ENCODE peak calls at places on chromosomes 2 and 18, in five cellular contexts. T is trophoblast cell, D is neuronal stem cell, V is H1, A is mesenchymal stem cell. L is an unnamed sample.

GRCh38 chr2:239601201-239601851 is 200.5 kb upstream of the HDAC4 start:
- DNase-seq in A (no peak), V (peak; percentile 57), D (peak; percentile 23), T (no peak), L (peak; percentile 35)

GRCh38 chr2:6826081-6826913 is 39.4 kb downstream of the CMPK2 start:
- DNase-seq in V (peak; percentile 76), A (peak; percentile 79), T (peak; percentile 42), D (no peak), L (no peak)

GRCh38 chr2:46277470-46278190 is 19.6 kb upstream of the EPAS1 start:
- DNase-seq in T (no peak), V (no peak), D (no peak), A (no peak), L (no peak)

GRCh38 chr2:25098558-25099486 is 56.9 kb downstream of the EFR3B start:
- DNase-seq in T (peak; percentile 60), A (peak; percentile 90), D (no peak), V (no peak), L (no peak)

GRCh38 chr2:108975613-108976435 is 13.2 kb downstream of the EDAR start:
- DNase-seq in V (no peak), A (no peak), T (no peak), D (no peak), L (no peak)

GRCh38 chr2:106990307-106990706 is 104.3 kb upstream of the ST6GAL2 start:
- DNase-seq in A (peak; percentile 85), V (no peak), T (no peak), D (no peak), L (no peak)

GRCh38 chr18:59656488-59656887 is 40.7 kb downstream of the CCBE1 start:
- DNase-seq in D (no peak), A (no peak), T (no peak), V (no peak), L (no peak)

GRCh38 chr2:13113016-13113415 is 396.3 kb downstream of the TRIB2 start:
- DNase-seq in D (no peak), A (no peak), T (no peak), V (no peak), L (no peak)

GRCh38 chr2:107992069-107992468 is 5.7 kb downstream of the SLC5A7 start:
- DNase-seq in D (no peak), A (no peak), V (no peak), T (no peak), L (no peak)

GRCh38 chr2:39712953-39713352 is 47.2 kb downstream of the TMEM178A start:
- DNase-seq in V (no peak), D (no peak), T (no peak), A (no peak), L (no peak)

GRCh38 chr2:227826019-227826521 is 12.4 kb downstream of the CCL20 start:
- DNase-seq in T (no peak), D (no peak), A (no peak), V (no peak), L (no peak)

GRCh38 chr18:56574827-56575226 is 63.6 kb downstream of the TXNL1 start:
- DNase-seq in A (peak; percentile 21), D (no peak), V (no peak), T (no peak), L (no peak)

GRCh38 chr2:239262484-239263230 is 138.2 kb downstream of the HDAC4 start:
- DNase-seq in D (no peak), A (no peak), T (no peak), V (no peak), L (no peak)

GRCh38 chr2:28643324-28643723 is 108.3 kb upstream of the PPP1CB start:
- DNase-seq in V (no peak), T (peak; percentile 92), D (no peak), A (no peak), L (no peak)

GRCh38 chr18:48949051-48949605 is 1.6 kb downstream of the SMAD7 start:
- DNase-seq in T (no peak), V (no peak), D (no peak), A (peak; percentile 64), L (no peak)

GRCh38 chr18:9513971-9514512 is 38.7 kb downstream of the RALBP1 start:
- DNase-seq in D (no peak), V (no peak), T (no peak), A (peak; percentile 66), L (no peak)

GRCh38 chr2:235793163-235793752 is 299.4 kb downstream of the AGAP1 start:
- DNase-seq in A (peak; percentile 19), V (no peak), D (no peak), T (no peak), L (peak; percentile 73)

GRCh38 chr2:241931084-241931975 is 61.8 kb downstream of the RTP5 start:
- DNase-seq in T (no peak), V (no peak), A (no peak), D (no peak), L (peak; percentile 23)

GRCh38 chr2:238242731-238243495 is 3.1 kb upstream of the HES6 start:
- DNase-seq in A (peak; percentile 39), T (no peak), D (no peak), V (no peak), L (no peak)

GRCh38 chr2:47007221-47007825 is 91.7 kb upstream of the MCFD2 start:
- DNase-seq in T (no peak), D (no peak), A (no peak), V (no peak), L (no peak)

GRCh38 chr2:106070181-106070580 is 123.9 kb downstream of the UXS1 start:
- DNase-seq in D (no peak), T (no peak), V (no peak), A (no peak), L (no peak)

GRCh38 chr18:1014951-1015627 is 110.4 kb downstream of the ADCYAP1 start:
- DNase-seq in D (no peak), T (no peak), V (no peak), A (no peak), L (peak; percentile 48)

GRCh38 chr2:240237609-240238151 is 97.2 kb upstream of the OTOS start:
- DNase-seq in A (no peak), T (no peak), V (peak; percentile 26), D (no peak), L (no peak)

GRCh38 chr2:121825003-121825950 is 69.8 kb downstream of the TSN start:
- DNase-seq in D (no peak), A (no peak), T (no peak), V (no peak), L (peak; percentile 41)

GRCh38 chr2:48799605-48800004 is 44.1 kb upstream of the LHCGR start:
- DNase-seq in V (no peak), D (no peak), T (no peak), A (no peak), L (no peak)

DNA sequence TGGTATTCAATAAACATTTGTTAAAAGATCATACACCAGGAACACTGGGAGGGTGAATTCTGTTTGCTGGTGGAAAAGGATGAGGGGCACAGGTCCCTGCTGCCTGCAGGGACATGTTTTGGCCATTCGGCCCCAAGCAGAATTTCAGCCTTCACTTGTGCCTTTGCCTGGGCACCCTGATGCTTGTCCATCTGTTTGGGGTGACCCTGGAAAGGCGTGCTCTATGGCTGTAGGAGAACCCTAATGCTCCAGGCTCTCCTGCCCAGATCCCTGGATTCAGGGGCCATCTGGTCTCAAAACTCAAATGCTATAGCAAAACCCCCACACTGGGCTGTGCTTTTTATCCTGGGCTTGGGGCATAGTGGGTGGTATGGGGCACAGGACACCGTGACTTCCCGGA is 55.2 kb downstream of the RPL37A start:
- DNase-seq in D (no peak), V (no peak), A (no peak), T (no peak), L (no peak)
- H3K23ac ChIP-seq in D (no peak overlapping the region), V (no peak overlapping the region), A (no peak overlapping the region), T (no peak overlapping the region), L (no peak overlapping the region)

GRCh38 chr2:142875010-142875409 is 2.5 kb upstream of the KYNU start:
- DNase-seq in A (no peak), T (no peak), V (no peak), D (no peak), L (no peak)

GRCh38 chr2:142875642-142876041 is 1.8 kb upstream of the KYNU start:
- DNase-seq in V (no peak), T (no peak), A (no peak), D (no peak), L (no peak)

GRCh38 chr2:142872900-142873724 is 4.4 kb upstream of the KYNU start:
- DNase-seq in V (no peak), A (peak; percentile 97), T (no peak), D (no peak), L (no peak)

GRCh38 chr2:142874293-142874814 is 3.1 kb upstream of the KYNU start:
- DNase-seq in T (no peak), A (peak; percentile 99), D (no peak), V (no peak), L (no peak)

GRCh38 chr2:142873850-142874287 is 3.6 kb upstream of the KYNU start:
- DNase-seq in D (no peak), T (no peak), A (no peak), V (no peak), L (no peak)
- H4K91ac ChIP-seq in D (no peak overlapping the region), T (no peak overlapping the region), A (no peak overlapping the region), V (no peak overlapping the region), L (no peak overlapping the region)

GRCh38 chr2:68750592-68751396 is 16.2 kb downstream of the ARHGAP25 start:
- DNase-seq in V (peak; percentile 13), D (no peak), A (no peak), T (no peak), L (peak; percentile 14)
- H2BK12ac ChIP-seq in V (no peak overlapping the region), D (no peak overlapping the region), A (no peak overlapping the region), T (no peak overlapping the region), L (no peak overlapping the region)

GRCh38 chr2:120805590-120805989 is 69.9 kb downstream of the GLI2 start:
- DNase-seq in D (no peak), V (no peak), T (no peak), A (no peak), L (no peak)
- H3K23ac ChIP-seq in D (no peak overlapping the region), V (no peak overlapping the region), T (no peak overlapping the region), A (no peak overlapping the region), L (no peak overlapping the region)